ENCODE peak calls at places on chromosomes 2 and 18, in eight cellular contexts. A, M, R, V, J, E, T and X are unnamed samples.

GRCh38 chr2:209253544-209253943 is 170.3 kb upstream of the MAP2 start:
- DNase-seq in A (no peak), J (no peak), M (no peak), R (no peak), V (no peak), E (no peak), T (no peak), X (no peak)

GRCh38 chr2:8118940-8119781 is 562.7 kb upstream of the ID2 start:
- DNase-seq in T (peak; percentile 37), A (no peak), E (no peak), R (no peak), M (peak; percentile 16), V (no peak), J (no peak), X (no peak)

GRCh38 chr2:213846856-213847255 is 562.6 kb downstream of the SPAG16 start:
- DNase-seq in A (no peak), R (no peak), J (no peak), V (no peak), E (no peak), M (no peak), T (no peak), X (no peak)

GRCh38 chr2:20107776-20108175 is 56.3 kb upstream of the LAPTM4A start:
- DNase-seq in T (no peak), A (no peak), E (no peak), J (no peak), R (no peak), V (no peak), M (no peak), X (no peak)

GRCh38 chr2:159904127-159904564 is 106.1 kb upstream of the CD302 start:
- DNase-seq in E (peak; percentile 64), J (no peak), T (no peak), M (no peak), V (no peak), R (no peak), A (no peak), X (no peak)

GRCh38 chr18:60020107-60020925 is 120.5 kb downstream of the PMAIP1 start:
- DNase-seq in T (no peak), J (no peak), R (peak; percentile 46), M (no peak), E (no peak), V (no peak), A (no peak), X (no peak)

GRCh38 chr2:241659150-241659739 is 21.8 kb downstream of the ATG4B start:
- DNase-seq in A (no peak), J (no peak), T (peak; percentile 88), R (peak; percentile 82), E (no peak), M (peak; percentile 59), V (peak; percentile 65), X (no peak)

GRCh38 chr2:28697602-28698149 is 54.0 kb upstream of the PPP1CB start:
- DNase-seq in T (no peak), J (no peak), A (no peak), M (no peak), E (no peak), R (no peak), V (no peak), X (no peak)

GRCh38 chr2:863732-864450 is 86.8 kb upstream of the SNTG2 start:
- DNase-seq in M (no peak), R (no peak), A (no peak), V (peak; percentile 11), T (no peak), E (no peak), J (no peak), X (no peak)

GRCh38 chr2:860259-860855 is 90.3 kb upstream of the SNTG2 start:
- DNase-seq in J (no peak), R (no peak), E (no peak), T (no peak), M (no peak), V (no peak), A (no peak), X (peak; percentile 6)

GRCh38 chr2:861655-862355 is 88.8 kb upstream of the SNTG2 start:
- DNase-seq in R (no peak), T (no peak), M (no peak), E (no peak), A (no peak), J (no peak), V (no peak), X (no peak)

GRCh38 chr2:862723-863466 is 87.8 kb upstream of the SNTG2 start:
- DNase-seq in M (no peak), R (no peak), J (no peak), V (no peak), T (no peak), A (no peak), E (no peak), X (no peak)

DNA sequence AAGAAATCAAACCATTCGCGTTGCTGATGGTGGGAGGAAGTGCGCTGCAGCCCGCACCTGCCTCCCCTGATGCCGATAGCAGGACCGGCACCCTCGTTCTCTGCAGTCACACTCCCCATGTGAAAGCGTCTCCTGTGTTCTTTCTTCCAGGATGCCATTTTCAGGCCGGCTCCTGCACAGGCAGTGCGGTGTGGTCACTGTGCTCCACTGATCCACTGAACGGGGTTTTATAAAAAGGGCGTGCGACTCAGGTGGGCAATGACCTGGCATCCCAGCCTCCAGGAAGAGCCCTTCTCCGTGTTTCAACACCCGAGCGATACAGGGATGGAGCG is 88.3 kb upstream of the SNTG2 start:
- DNase-seq in E (no peak), J (no peak), A (no peak), T (no peak), M (no peak), R (no peak), V (no peak), X (no peak)
- H3K4me1 ChIP-seq in E (no peaks in the 10 kb centered on the region), J (no peaks in the 10 kb centered on the region), A (no peaks in the 10 kb centered on the region), T (no peaks in the 10 kb centered on the region), M (no peaks in the 10 kb centered on the region), R (no peaks in the 10 kb centered on the region), V (peaks cover 3% of the 10 kb centered on the region), X (no peaks in the 10 kb centered on the region)

DNA sequence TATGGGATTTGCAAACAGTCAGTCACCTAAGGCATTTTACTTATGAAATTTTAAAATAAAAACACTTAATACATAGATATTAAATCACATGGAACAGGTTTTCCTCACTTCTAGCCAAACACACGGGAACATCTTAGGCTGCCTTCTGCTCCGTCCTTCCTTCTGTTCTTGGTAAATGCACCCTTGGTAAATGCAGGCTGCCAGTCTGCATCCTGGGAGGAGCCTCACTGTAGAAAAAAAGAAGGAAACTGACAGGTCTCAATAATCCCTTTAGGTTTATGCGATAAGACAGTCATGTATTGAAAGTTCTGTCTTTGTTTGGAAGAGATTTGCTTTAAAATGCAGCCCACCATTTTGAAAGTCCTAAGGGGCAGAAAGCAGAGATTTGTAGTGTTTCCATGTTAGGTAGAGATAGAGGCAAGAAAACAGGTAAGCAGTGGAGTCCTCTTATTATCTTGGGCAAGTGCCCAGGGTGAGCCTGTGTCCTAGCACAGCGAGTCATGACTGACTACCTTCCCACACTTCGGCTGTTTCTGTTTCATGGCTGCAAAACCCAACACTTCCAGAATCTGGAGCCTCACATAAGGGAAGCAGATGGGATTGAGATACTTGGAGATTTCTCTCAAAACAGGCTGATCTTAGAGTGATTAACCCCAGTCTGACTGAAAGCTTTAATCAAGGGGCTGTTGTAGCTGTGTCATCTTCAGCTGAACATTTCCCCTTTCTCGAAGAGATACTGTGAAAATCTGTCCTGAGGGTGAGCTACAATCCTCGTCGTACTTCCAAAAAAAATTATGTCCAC is 131.5 kb upstream of the MAP3K20 start:
- DNase-seq in V (no peak), J (no peak), M (no peak), R (no peak), T (no peak), A (no peak), E (no peak), X (no peak)
- H3K4me3 ChIP-seq in V (no peak overlapping the region), J (no peak overlapping the region), M (no peak overlapping the region), R (no peak overlapping the region), T (no peak overlapping the region), A (no peak overlapping the region), E (no peak overlapping the region), X (no peak overlapping the region)

GRCh38 chr2:218003994-218004419 is 1.2 kb upstream of the TNS1 start:
- DNase-seq in V (no peak), E (peak; percentile 89), A (no peak), M (peak; percentile 91), J (no peak), R (peak; percentile 98), T (peak; percentile 87), X (no peak)

GRCh38 chr2:218003265-218003950 is 613 bp upstream of the TNS1 start:
- DNase-seq in A (no peak), R (peak; percentile 85), J (no peak), M (peak; percentile 78), T (peak; percentile 43), E (no peak), V (no peak), X (no peak)

GRCh38 chr2:218001629-218002028 is 1.2 kb downstream of the TNS1 start:
- DNase-seq in E (no peak), M (no peak), V (no peak), J (no peak), A (no peak), T (no peak), R (no peak), X (no peak)

GRCh38 chr2:218002792-218003191 is at the start of gene TNS1:
- DNase-seq in A (no peak), M (peak; percentile 85), E (no peak), T (peak; percentile 69), J (no peak), R (peak; percentile 66), V (no peak), X (no peak)

GRCh38 chr2:218002103-218002502 is 692 bp downstream of the TNS1 start:
- DNase-seq in T (no peak), E (no peak), A (no peak), R (no peak), V (no peak), J (no peak), M (no peak), X (no peak)
- H3K4me1 ChIP-seq in T (peaks cover 17% of the 10 kb centered on the region), E (peaks cover 64% of the 10 kb centered on the region), A (no peaks in the 10 kb centered on the region), R (peaks cover 3% of the 10 kb centered on the region), V (no peaks in the 10 kb centered on the region), J (peaks cover 26% of the 10 kb centered on the region), M (peaks cover 43% of the 10 kb centered on the region), X (peaks cover 12% of the 10 kb centered on the region)

GRCh38 chr2:215374642-215375466 is 61.0 kb downstream of the FN1 start:
- DNase-seq in A (no peak), M (no peak), E (no peak), J (no peak), T (no peak), V (no peak), R (no peak), X (no peak)

GRCh38 chr2:215375467-215375830 is 60.4 kb downstream of the FN1 start:
- DNase-seq in A (no peak), J (no peak), M (no peak), E (no peak), V (no peak), T (no peak), R (no peak), X (no peak)

GRCh38 chr2:215371915-215372897 is 60.3 kb downstream of the ATIC start:
- DNase-seq in J (no peak), E (no peak), A (no peak), T (no peak), R (no peak), V (no peak), M (no peak), X (no peak)

GRCh38 chr2:215372968-215373649 is 61.2 kb downstream of the ATIC start:
- DNase-seq in J (no peak), R (no peak), V (no peak), M (no peak), E (no peak), T (no peak), A (no peak), X (no peak)

DNA sequence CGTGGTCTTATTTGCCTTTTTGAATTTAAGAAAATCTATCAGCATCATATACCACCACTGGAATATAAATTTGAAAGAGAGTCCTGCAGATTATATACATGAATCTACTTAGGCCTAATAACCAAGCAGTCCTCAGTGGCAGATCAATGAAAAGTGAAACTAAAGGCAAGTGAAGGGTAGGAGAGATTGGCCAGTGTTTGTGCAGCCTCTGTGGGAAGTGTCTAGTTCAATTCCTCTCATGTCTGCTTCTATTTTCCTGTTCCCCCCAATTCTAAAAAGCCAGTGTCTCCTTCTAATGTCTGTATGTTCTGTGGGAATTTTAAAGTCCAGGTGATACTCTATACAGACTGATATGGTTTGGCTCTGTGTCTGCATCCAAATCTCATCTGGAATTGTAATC is 61.9 kb downstream of the FN1 start:
- DNase-seq in J (no peak), E (no peak), T (no peak), R (no peak), M (no peak), A (no peak), V (no peak), X (no peak)
- H3K4me3 ChIP-seq in J (no peak overlapping the region), E (no peak overlapping the region), T (no peak overlapping the region), R (no peak overlapping the region), M (no peak overlapping the region), A (no peak overlapping the region), V (no peak overlapping the region), X (no peak overlapping the region)